ENCODE peak calls at places on chromosomes 6 and 20, in seven cellular contexts. One of them, this sample, is unnamed.

GRCh38 chr6:31622678-31623077 is 2.2 kb downstream of the PRRC2A start:
- DNase-seq in lower leg skin: peak; percentile 91
- DNase-seq in NCI-H2171: no peak
- DNase-seq in WTC11: no peak
- DNase-seq in activated naive CD4-positive, alpha-beta T cell treated with anti-CD3 and anti-CD28 coated beads, Interleukin-2, amount 10 ng/mL, durations not matched to agents 7 days and 5 days: no peak
- DNase-seq in ELF-1: peak; percentile 56
- DNase-seq in BE2C: no peak
- DNase-seq in this sample: no peak

GRCh38 chr6:167152858-167153257 is 4.9 kb downstream of the GPR31 start:
- DNase-seq in BE2C: no peak
- DNase-seq in ELF-1: no peak
- DNase-seq in lower leg skin: no peak
- DNase-seq in WTC11: no peak
- DNase-seq in NCI-H2171: no peak
- DNase-seq in activated naive CD4-positive, alpha-beta T cell treated with anti-CD3 and anti-CD28 coated beads, Interleukin-2, amount 10 ng/mL, durations not matched to agents 7 days and 5 days: no peak
- DNase-seq in this sample: no peak

GRCh38 chr6:53866231-53866630 is 71.4 kb downstream of the LRRC1 start:
- DNase-seq in activated naive CD4-positive, alpha-beta T cell treated with anti-CD3 and anti-CD28 coated beads, Interleukin-2, amount 10 ng/mL, durations not matched to agents 7 days and 5 days: no peak
- DNase-seq in NCI-H2171: peak; percentile 27
- DNase-seq in ELF-1: no peak
- DNase-seq in BE2C: no peak
- DNase-seq in lower leg skin: no peak
- DNase-seq in WTC11: no peak
- DNase-seq in this sample: no peak

GRCh38 chr20:58131581-58132142 is 96.8 kb downstream of the ANKRD60 start:
- DNase-seq in lower leg skin: peak; percentile 68
- DNase-seq in BE2C: no peak
- DNase-seq in activated naive CD4-positive, alpha-beta T cell treated with anti-CD3 and anti-CD28 coated beads, Interleukin-2, amount 10 ng/mL, durations not matched to agents 7 days and 5 days: no peak
- DNase-seq in NCI-H2171: no peak
- DNase-seq in WTC11: no peak
- DNase-seq in ELF-1: no peak
- DNase-seq in this sample: peak; percentile 33

GRCh38 chr6:45323656-45324224 is 4.4 kb upstream of the RUNX2 start:
- DNase-seq in ELF-1: no peak
- DNase-seq in NCI-H2171: no peak
- DNase-seq in BE2C: no peak
- DNase-seq in activated naive CD4-positive, alpha-beta T cell treated with anti-CD3 and anti-CD28 coated beads, Interleukin-2, amount 10 ng/mL, durations not matched to agents 7 days and 5 days: no peak
- DNase-seq in lower leg skin: no peak
- DNase-seq in WTC11: no peak
- DNase-seq in this sample: no peak

GRCh38 chr6:112014483-112014882 is 39.4 kb upstream of the CCN6 start:
- DNase-seq in BE2C: no peak
- DNase-seq in lower leg skin: no peak
- DNase-seq in activated naive CD4-positive, alpha-beta T cell treated with anti-CD3 and anti-CD28 coated beads, Interleukin-2, amount 10 ng/mL, durations not matched to agents 7 days and 5 days: no peak
- DNase-seq in ELF-1: no peak
- DNase-seq in NCI-H2171: no peak
- DNase-seq in WTC11: no peak
- DNase-seq in this sample: no peak

GRCh38 chr6:33728438-33728837 is 16.9 kb upstream of the UQCC2 start:
- DNase-seq in activated naive CD4-positive, alpha-beta T cell treated with anti-CD3 and anti-CD28 coated beads, Interleukin-2, amount 10 ng/mL, durations not matched to agents 7 days and 5 days: no peak
- DNase-seq in WTC11: no peak
- DNase-seq in ELF-1: no peak
- DNase-seq in BE2C: no peak
- DNase-seq in lower leg skin: no peak
- DNase-seq in NCI-H2171: no peak
- DNase-seq in this sample: no peak

GRCh38 chr20:36768768-36769430 is 4.7 kb downstream of the DSN1 start:
- DNase-seq in NCI-H2171: no peak
- DNase-seq in WTC11: no peak
- DNase-seq in ELF-1: no peak
- DNase-seq in activated naive CD4-positive, alpha-beta T cell treated with anti-CD3 and anti-CD28 coated beads, Interleukin-2, amount 10 ng/mL, durations not matched to agents 7 days and 5 days: no peak
- DNase-seq in BE2C: no peak
- DNase-seq in lower leg skin: no peak
- DNase-seq in this sample: no peak

GRCh38 chr20:59748555-59749292 is 144.4 kb downstream of the PHACTR3 start:
- DNase-seq in activated naive CD4-positive, alpha-beta T cell treated with anti-CD3 and anti-CD28 coated beads, Interleukin-2, amount 10 ng/mL, durations not matched to agents 7 days and 5 days: no peak
- DNase-seq in BE2C: no peak
- DNase-seq in NCI-H2171: no peak
- DNase-seq in WTC11: no peak
- DNase-seq in ELF-1: no peak
- DNase-seq in lower leg skin: no peak
- DNase-seq in this sample: no peak

GRCh38 chr6:10175330-10175729 is 239.5 kb downstream of the TFAP2A start:
- DNase-seq in activated naive CD4-positive, alpha-beta T cell treated with anti-CD3 and anti-CD28 coated beads, Interleukin-2, amount 10 ng/mL, durations not matched to agents 7 days and 5 days: no peak
- DNase-seq in BE2C: no peak
- DNase-seq in ELF-1: no peak
- DNase-seq in NCI-H2171: no peak
- DNase-seq in WTC11: no peak
- DNase-seq in lower leg skin: no peak
- DNase-seq in this sample: no peak

GRCh38 chr6:167588181-167588919 is 238.4 kb upstream of the AFDN start:
- DNase-seq in BE2C: no peak
- DNase-seq in activated naive CD4-positive, alpha-beta T cell treated with anti-CD3 and anti-CD28 coated beads, Interleukin-2, amount 10 ng/mL, durations not matched to agents 7 days and 5 days: no peak
- DNase-seq in lower leg skin: peak; percentile 71
- DNase-seq in NCI-H2171: no peak
- DNase-seq in ELF-1: no peak
- DNase-seq in WTC11: no peak
- DNase-seq in this sample: no peak

GRCh38 chr20:63223121-63223825 is 7.3 kb upstream of the YTHDF1 start:
- DNase-seq in WTC11: peak; percentile 81
- DNase-seq in NCI-H2171: peak; percentile 28
- DNase-seq in activated naive CD4-positive, alpha-beta T cell treated with anti-CD3 and anti-CD28 coated beads, Interleukin-2, amount 10 ng/mL, durations not matched to agents 7 days and 5 days: peak; percentile 65
- DNase-seq in lower leg skin: no peak
- DNase-seq in ELF-1: peak; percentile 70
- DNase-seq in BE2C: peak; percentile 66
- DNase-seq in this sample: peak; percentile 63

This sample was measured in DND-41.